ENCODE peak calls at places on chromosome 4, in nine cellular contexts. One of them, this sample, is unnamed.

GRCh38 chr4:122450847-122451246 is 5.7 kb downstream of the IL2 start:
- DNase-seq in fibroblast of mammary gland: peak
- DNase-seq in GM12865: peak
- DNase-seq in cardiac fibroblast: peak
- DNase-seq in transverse colon: no peak
- DNase-seq in fibroblast of pulmonary artery: peak
- DNase-seq in LNCaP clone FGC: peak
- DNase-seq in mammary epithelial cell: peak
- DNase-seq in esophagus muscularis mucosa: no peak
- DNase-seq in this sample: peak

GRCh38 chr4:96305030-96305429 is 465.1 kb downstream of the PDHA2 start:
- DNase-seq in esophagus muscularis mucosa: no peak
- DNase-seq in cardiac fibroblast: no peak
- DNase-seq in transverse colon: no peak
- DNase-seq in fibroblast of mammary gland: no peak
- DNase-seq in fibroblast of pulmonary artery: no peak
- DNase-seq in LNCaP clone FGC: no peak
- DNase-seq in GM12865: no peak
- DNase-seq in mammary epithelial cell: no peak
- DNase-seq in this sample: no peak

GRCh38 chr4:3366893-3367775 is 74.3 kb downstream of the RGS12 start:
- DNase-seq in fibroblast of pulmonary artery: no peak
- DNase-seq in mammary epithelial cell: no peak
- DNase-seq in LNCaP clone FGC: no peak
- DNase-seq in cardiac fibroblast: no peak
- DNase-seq in GM12865: no peak
- DNase-seq in fibroblast of mammary gland: no peak
- DNase-seq in esophagus muscularis mucosa: peak
- DNase-seq in transverse colon: no peak
- DNase-seq in this sample: peak

GRCh38 chr4:95181446-95182306 is 367.1 kb downstream of the UNC5C start:
- DNase-seq in cardiac fibroblast: peak
- DNase-seq in fibroblast of pulmonary artery: peak
- DNase-seq in fibroblast of mammary gland: peak
- DNase-seq in esophagus muscularis mucosa: peak
- DNase-seq in GM12865: peak
- DNase-seq in transverse colon: no peak
- DNase-seq in mammary epithelial cell: no peak
- DNase-seq in LNCaP clone FGC: no peak
- DNase-seq in this sample: no peak

GRCh38 chr4:104490770-104491395 is 3.8 kb downstream of the CXXC4 start:
- DNase-seq in mammary epithelial cell: peak
- DNase-seq in transverse colon: peak
- DNase-seq in GM12865: peak
- DNase-seq in LNCaP clone FGC: no peak
- DNase-seq in esophagus muscularis mucosa: no peak
- DNase-seq in fibroblast of mammary gland: peak
- DNase-seq in fibroblast of pulmonary artery: peak
- DNase-seq in cardiac fibroblast: peak
- DNase-seq in this sample: no peak

GRCh38 chr4:182776376-182777058 is 140.7 kb downstream of the DCTD start:
- DNase-seq in transverse colon: no peak
- DNase-seq in fibroblast of mammary gland: no peak
- DNase-seq in esophagus muscularis mucosa: no peak
- DNase-seq in mammary epithelial cell: no peak
- DNase-seq in GM12865: no peak
- DNase-seq in LNCaP clone FGC: no peak
- DNase-seq in fibroblast of pulmonary artery: no peak
- DNase-seq in cardiac fibroblast: no peak
- DNase-seq in this sample: no peak

GRCh38 chr4:81698536-81698935 is 226.8 kb upstream of the RASGEF1B start:
- DNase-seq in fibroblast of pulmonary artery: no peak
- DNase-seq in cardiac fibroblast: no peak
- DNase-seq in GM12865: no peak
- DNase-seq in transverse colon: no peak
- DNase-seq in esophagus muscularis mucosa: no peak
- DNase-seq in mammary epithelial cell: no peak
- DNase-seq in fibroblast of mammary gland: no peak
- DNase-seq in LNCaP clone FGC: no peak
- DNase-seq in this sample: no peak

GRCh38 chr4:96407651-96408342 is 567.9 kb downstream of the PDHA2 start:
- DNase-seq in fibroblast of mammary gland: no peak
- DNase-seq in esophagus muscularis mucosa: no peak
- DNase-seq in fibroblast of pulmonary artery: peak
- DNase-seq in LNCaP clone FGC: no peak
- DNase-seq in transverse colon: no peak
- DNase-seq in mammary epithelial cell: no peak
- DNase-seq in cardiac fibroblast: no peak
- DNase-seq in GM12865: no peak
- DNase-seq in this sample: no peak

GRCh38 chr4:8886625-8887406 is 15.2 kb upstream of the HMX1 start:
- DNase-seq in LNCaP clone FGC: no peak
- DNase-seq in esophagus muscularis mucosa: no peak
- DNase-seq in mammary epithelial cell: no peak
- DNase-seq in fibroblast of pulmonary artery: no peak
- DNase-seq in GM12865: no peak
- DNase-seq in fibroblast of mammary gland: peak
- DNase-seq in transverse colon: no peak
- DNase-seq in cardiac fibroblast: no peak
- DNase-seq in this sample: no peak

GRCh38 chr4:25884040-25884788 is 21.4 kb upstream of the SEL1L3 start:
- DNase-seq in fibroblast of mammary gland: peak
- DNase-seq in esophagus muscularis mucosa: no peak
- DNase-seq in GM12865: no peak
- DNase-seq in LNCaP clone FGC: no peak
- DNase-seq in mammary epithelial cell: peak
- DNase-seq in fibroblast of pulmonary artery: peak
- DNase-seq in cardiac fibroblast: peak
- DNase-seq in transverse colon: no peak
- DNase-seq in this sample: peak

GRCh38 chr4:163665521-163666334 is 171.2 kb downstream of the TMA16 start:
- DNase-seq in cardiac fibroblast: peak
- DNase-seq in fibroblast of pulmonary artery: no peak
- DNase-seq in mammary epithelial cell: no peak
- DNase-seq in transverse colon: no peak
- DNase-seq in GM12865: peak
- DNase-seq in fibroblast of mammary gland: no peak
- DNase-seq in LNCaP clone FGC: no peak
- DNase-seq in esophagus muscularis mucosa: no peak
- DNase-seq in this sample: no peak

GRCh38 chr4:94412019-94413017 is 39.4 kb upstream of the PDLIM5 start:
- DNase-seq in GM12865: no peak
- DNase-seq in LNCaP clone FGC: no peak
- DNase-seq in esophagus muscularis mucosa: no peak
- DNase-seq in cardiac fibroblast: peak
- DNase-seq in fibroblast of mammary gland: peak
- DNase-seq in fibroblast of pulmonary artery: peak
- DNase-seq in transverse colon: no peak
- DNase-seq in mammary epithelial cell: peak
- DNase-seq in this sample: peak

GRCh38 chr4:1500966-1501753 is 94.9 kb upstream of the NKX1-1 start:
- DNase-seq in fibroblast of pulmonary artery: no peak
- DNase-seq in cardiac fibroblast: no peak
- DNase-seq in transverse colon: no peak
- DNase-seq in LNCaP clone FGC: no peak
- DNase-seq in esophagus muscularis mucosa: no peak
- DNase-seq in fibroblast of mammary gland: no peak
- DNase-seq in mammary epithelial cell: no peak
- DNase-seq in GM12865: no peak
- DNase-seq in this sample: no peak

GRCh38 chr4:110904435-110905050 is 281.7 kb upstream of the PITX2 start:
- DNase-seq in fibroblast of pulmonary artery: no peak
- DNase-seq in esophagus muscularis mucosa: no peak
- DNase-seq in GM12865: no peak
- DNase-seq in fibroblast of mammary gland: peak
- DNase-seq in transverse colon: no peak
- DNase-seq in mammary epithelial cell: no peak
- DNase-seq in cardiac fibroblast: no peak
- DNase-seq in LNCaP clone FGC: peak
- DNase-seq in this sample: peak

GRCh38 chr4:32196950-32197688 is 1477.0 kb downstream of the PCDH7 start:
- DNase-seq in cardiac fibroblast: no peak
- DNase-seq in transverse colon: no peak
- DNase-seq in fibroblast of pulmonary artery: no peak
- DNase-seq in GM12865: no peak
- DNase-seq in LNCaP clone FGC: no peak
- DNase-seq in fibroblast of mammary gland: no peak
- DNase-seq in mammary epithelial cell: no peak
- DNase-seq in esophagus muscularis mucosa: no peak
- DNase-seq in this sample: no peak

GRCh38 chr4:42143996-42144395 is 8.5 kb downstream of the BEND4 start:
- DNase-seq in cardiac fibroblast: no peak
- DNase-seq in LNCaP clone FGC: no peak
- DNase-seq in fibroblast of mammary gland: no peak
- DNase-seq in transverse colon: no peak
- DNase-seq in GM12865: no peak
- DNase-seq in fibroblast of pulmonary artery: no peak
- DNase-seq in esophagus muscularis mucosa: no peak
- DNase-seq in mammary epithelial cell: no peak
- DNase-seq in this sample: no peak

GRCh38 chr4:57282556-57283310 is 172.5 kb upstream of the IGFBP7 start:
- DNase-seq in mammary epithelial cell: no peak
- DNase-seq in fibroblast of mammary gland: no peak
- DNase-seq in fibroblast of pulmonary artery: no peak
- DNase-seq in GM12865: no peak
- DNase-seq in transverse colon: no peak
- DNase-seq in LNCaP clone FGC: no peak
- DNase-seq in cardiac fibroblast: no peak
- DNase-seq in esophagus muscularis mucosa: no peak
- DNase-seq in this sample: no peak

GRCh38 chr4:151031831-151032605 is 16.9 kb upstream of the LRBA start:
- DNase-seq in esophagus muscularis mucosa: no peak
- DNase-seq in GM12865: peak
- DNase-seq in mammary epithelial cell: peak
- DNase-seq in cardiac fibroblast: peak
- DNase-seq in LNCaP clone FGC: no peak
- DNase-seq in fibroblast of mammary gland: peak
- DNase-seq in transverse colon: no peak
- DNase-seq in fibroblast of pulmonary artery: peak
- DNase-seq in this sample: peak

GRCh38 chr4:38667005-38667771 is 3.2 kb downstream of the KLF3 start:
- DNase-seq in LNCaP clone FGC: peak
- DNase-seq in GM12865: peak
- DNase-seq in fibroblast of pulmonary artery: peak
- DNase-seq in mammary epithelial cell: peak
- DNase-seq in transverse colon: peak
- DNase-seq in fibroblast of mammary gland: peak
- DNase-seq in cardiac fibroblast: peak
- DNase-seq in esophagus muscularis mucosa: peak
- DNase-seq in this sample: peak
- H3K4me3 ChIP-seq in LNCaP clone FGC: peak
- H3K4me3 ChIP-seq in GM12865: no peak
- H3K4me3 ChIP-seq in fibroblast of pulmonary artery: peak
- H3K4me3 ChIP-seq in mammary epithelial cell: peak
- H3K4me3 ChIP-seq in transverse colon: peak
- H3K4me3 ChIP-seq in fibroblast of mammary gland: peak
- H3K4me3 ChIP-seq in cardiac fibroblast: peak
- H3K4me3 ChIP-seq in esophagus muscularis mucosa: peak
- H3K4me3 ChIP-seq in this sample: peak

GRCh38 chr4:165384608-165385007 is 5.8 kb downstream of the CPE start:
- DNase-seq in fibroblast of mammary gland: peak
- DNase-seq in esophagus muscularis mucosa: no peak
- DNase-seq in cardiac fibroblast: peak
- DNase-seq in fibroblast of pulmonary artery: peak
- DNase-seq in GM12865: no peak
- DNase-seq in transverse colon: no peak
- DNase-seq in mammary epithelial cell: no peak
- DNase-seq in LNCaP clone FGC: no peak
- DNase-seq in this sample: peak
- TF ChIP-seq CTCF in fibroblast of mammary gland: no peak
- TF ChIP-seq CTCF in esophagus muscularis mucosa: no peak
- TF ChIP-seq CTCF in cardiac fibroblast: no peak
- TF ChIP-seq CTCF in fibroblast of pulmonary artery: no peak
- TF ChIP-seq CTCF in GM12865: no peak
- TF ChIP-seq CTCF in transverse colon: no peak
- TF ChIP-seq CTCF in mammary epithelial cell: no peak
- TF ChIP-seq CTCF in LNCaP clone FGC: no peak
- TF ChIP-seq CTCF in this sample: no peak

DNA sequence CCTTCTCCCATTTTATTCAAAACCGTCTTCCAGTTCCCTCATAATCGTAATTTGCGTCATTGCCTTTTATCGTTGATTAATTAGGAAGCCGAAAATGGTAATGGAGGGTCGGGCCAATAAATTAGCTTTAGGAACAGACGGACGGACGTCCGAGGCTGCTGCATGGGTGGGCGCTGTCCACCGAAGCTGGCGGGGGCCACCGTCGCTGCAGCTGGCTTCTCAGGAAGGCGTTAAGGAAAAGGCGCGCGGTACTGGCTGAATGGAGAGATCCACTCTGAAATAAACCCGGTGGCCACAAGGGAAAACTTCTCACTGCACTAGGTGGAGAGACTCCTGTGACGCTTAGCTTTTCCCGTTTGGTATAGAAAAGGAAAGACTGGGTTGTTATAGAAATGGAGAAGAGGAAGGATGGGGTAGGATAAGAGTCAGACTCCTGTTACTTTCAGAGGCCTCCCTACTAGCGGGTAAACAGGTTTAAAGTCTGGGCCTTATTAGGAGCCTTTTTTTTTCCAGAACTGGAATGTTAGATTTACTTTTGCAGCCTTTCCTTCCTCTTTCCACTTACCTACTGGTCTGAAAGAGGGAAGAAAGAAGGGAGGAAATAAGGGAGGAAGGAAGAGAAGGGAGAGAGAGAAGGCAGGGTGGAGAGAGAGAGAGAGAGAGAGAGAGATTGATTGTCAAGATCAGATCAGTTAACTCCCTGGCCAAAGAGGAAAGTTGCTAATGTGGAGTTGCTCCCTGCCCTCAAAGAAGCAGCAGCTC is 11.3 kb upstream of the PRDM8 start:
- DNase-seq in fibroblast of pulmonary artery: no peak
- DNase-seq in esophagus muscularis mucosa: peak
- DNase-seq in cardiac fibroblast: no peak
- DNase-seq in fibroblast of mammary gland: no peak
- DNase-seq in mammary epithelial cell: no peak
- DNase-seq in GM12865: no peak
- DNase-seq in LNCaP clone FGC: no peak
- DNase-seq in transverse colon: no peak
- DNase-seq in this sample: peak
- H3K4me3 ChIP-seq in fibroblast of pulmonary artery: no peak
- H3K4me3 ChIP-seq in esophagus muscularis mucosa: peak
- H3K4me3 ChIP-seq in cardiac fibroblast: no peak
- H3K4me3 ChIP-seq in fibroblast of mammary gland: peak
- H3K4me3 ChIP-seq in mammary epithelial cell: peak
- H3K4me3 ChIP-seq in GM12865: no peak
- H3K4me3 ChIP-seq in LNCaP clone FGC: no peak
- H3K4me3 ChIP-seq in transverse colon: peak
- H3K4me3 ChIP-seq in this sample: peak

GRCh38 chr4:132592340-132592739 is 556.8 kb upstream of the PCDH10 start:
- DNase-seq in mammary epithelial cell: no peak
- DNase-seq in LNCaP clone FGC: no peak
- DNase-seq in fibroblast of mammary gland: no peak
- DNase-seq in GM12865: no peak
- DNase-seq in esophagus muscularis mucosa: no peak
- DNase-seq in transverse colon: no peak
- DNase-seq in fibroblast of pulmonary artery: no peak
- DNase-seq in cardiac fibroblast: no peak
- DNase-seq in this sample: no peak
- TF ChIP-seq CTCF in mammary epithelial cell: no peak
- TF ChIP-seq CTCF in LNCaP clone FGC: peak
- TF ChIP-seq CTCF in fibroblast of mammary gland: no peak
- TF ChIP-seq CTCF in GM12865: no peak
- TF ChIP-seq CTCF in esophagus muscularis mucosa: no peak
- TF ChIP-seq CTCF in transverse colon: no peak
- TF ChIP-seq CTCF in fibroblast of pulmonary artery: no peak
- TF ChIP-seq CTCF in cardiac fibroblast: no peak
- TF ChIP-seq CTCF in this sample: no peak